ENCODE peak calls at places on chromosomes 13 and 19, in ten cellular contexts. O is NCI-H1092; E is GF-D8; I is Caco-2; U is progenitor cell of endocrine pancreas; B is PC-9; T is mesothelial cell of epicardium; L is left ventricle myocardium inferior; W is activated CD4-positive, alpha-beta T cell treated with anti-CD3 and anti-CD28 coated beads, Interleukin-2, amount 50 U/mL, for 48 hours; C is mesendoderm. D is an unnamed sample.

GRCh38 chr19:51127755-51128154 is 3.0 kb downstream of the SIGLEC9 start:
- DNase-seq in I (no peak), B (no peak), C (no peak), O (no peak), E (peak; percentile 30), T (no peak), W (no peak), L (no peak), U (no peak), D (no peak)

GRCh38 chr19:55667958-55668357 is 7.1 kb upstream of the EPN1 start:
- DNase-seq in T (no peak), L (no peak), W (no peak), U (no peak), E (no peak), C (no peak), I (peak; percentile 90), O (no peak), B (peak; percentile 85), D (peak; percentile 69)

GRCh38 chr19:7736148-7736547 is 4.2 kb upstream of the CLEC4G start:
- DNase-seq in U (no peak), W (no peak), O (no peak), B (no peak), C (no peak), I (no peak), T (no peak), L (no peak), E (no peak), D (no peak)

GRCh38 chr13:75717525-75717924 is 81.4 kb downstream of the LMO7 start:
- DNase-seq in C (no peak), U (no peak), T (no peak), I (no peak), B (no peak), O (no peak), E (no peak), W (no peak), L (no peak), D (no peak)

GRCh38 chr13:106472621-106473020 is 62.8 kb downstream of the EFNB2 start:
- DNase-seq in O (no peak), I (no peak), U (no peak), E (no peak), W (no peak), T (no peak), B (no peak), L (no peak), C (peak; percentile 22), D (no peak)

GRCh38 chr19:36687214-36688056 is at the start of gene ZNF567:
- DNase-seq in I (peak; percentile 99), T (peak; percentile 97), E (peak; percentile 84), O (peak; percentile 87), C (peak; percentile 98), U (peak; percentile 99), L (peak; percentile 98), B (peak; percentile 89), W (peak; percentile 98), D (peak; percentile 98)

GRCh38 chr13:60351326-60351725 is 45.7 kb upstream of the TDRD3 start:
- DNase-seq in T (no peak), U (no peak), B (peak; percentile 55), I (no peak), W (no peak), E (no peak), O (no peak), L (no peak), C (no peak), D (no peak)

GRCh38 chr13:99980201-99981114 is 1.1 kb upstream of the ZIC2 start:
- DNase-seq in U (peak; percentile 45), E (no peak), W (peak; percentile 64), O (peak; percentile 91), L (peak; percentile 61), B (peak; percentile 71), I (peak; percentile 80), C (peak; percentile 93), T (no peak), D (peak; percentile 89)

GRCh38 chr19:3360494-3361383 is 5.6 kb upstream of the NFIC start:
- DNase-seq in B (no peak), E (peak; percentile 46), C (no peak), W (peak; percentile 82), U (no peak), O (no peak), I (no peak), T (no peak), L (peak; percentile 85), D (no peak)

GRCh38 chr13:48303331-48304131 is at the start of gene RB1:
- DNase-seq in L (peak; percentile 94), C (peak; percentile 82), B (peak; percentile 72), E (peak; percentile 81), W (peak; percentile 92), I (peak; percentile 88), T (peak; percentile 77), O (peak; percentile 72), U (peak; percentile 78), D (peak; percentile 85)

GRCh38 chr13:30638301-30638700 is 20.6 kb downstream of the USPL1 start:
- DNase-seq in U (no peak), L (no peak), W (no peak), I (no peak), T (no peak), E (no peak), O (no peak), B (no peak), C (no peak), D (no peak)

GRCh38 chr13:50320297-50320862 is 305.1 kb downstream of the KCNRG start:
- DNase-seq in O (no peak), W (no peak), U (no peak), C (no peak), L (no peak), E (no peak), T (no peak), B (peak; percentile 87), I (peak; percentile 40), D (no peak)

GRCh38 chr13:103640617-103641016 is 574.4 kb upstream of the SLC10A2 start:
- DNase-seq in C (no peak), L (no peak), U (no peak), O (no peak), W (no peak), B (no peak), E (no peak), I (no peak), T (no peak), D (no peak)

GRCh38 chr19:55536951-55537740 is at the start of gene SBK2:
- DNase-seq in O (no peak), B (no peak), E (no peak), L (no peak), T (no peak), U (peak; percentile 68), C (peak; percentile 75), W (peak; percentile 6), I (no peak), D (peak; percentile 80)